ENCODE peak calls at places on chromosomes 16 and 17, in eight cellular contexts. I, H, N, V, B, Y, J and P are unnamed samples. For H3K9me3, the result is how much of the 10 kb centered on the place peaks cover.

GRCh38 chr17:50871898-50872297 is 5.7 kb upstream of the TOB1 start:
- DNase-seq in I (no peak), H (no peak), V (no peak), Y (no peak), J (no peak), B (no peak), N (peak), P (no peak)

GRCh38 chr16:47631131-47631530 is 170.0 kb downstream of the PHKB start:
- DNase-seq in I (no peak), N (no peak), B (no peak), Y (no peak), J (no peak), H (no peak), V (no peak), P (no peak)

GRCh38 chr17:74296548-74296936 is 22.5 kb downstream of the DNAI2 start:
- DNase-seq in B (peak), N (peak), J (no peak), Y (no peak), I (peak), H (no peak), V (no peak), P (peak)

GRCh38 chr17:32333187-32333586 is 8.8 kb downstream of the C17orf75 start:
- DNase-seq in V (peak), I (no peak), J (no peak), Y (no peak), N (no peak), B (no peak), H (no peak), P (no peak)

GRCh38 chr16:3656491-3657468 is 2.3 kb downstream of the DNASE1 start:
- DNase-seq in N (peak), J (no peak), I (no peak), B (peak), Y (no peak), V (no peak), H (peak), P (no peak)

GRCh38 chr16:22967696-22968095 is 153.7 kb downstream of the HS3ST2 start:
- DNase-seq in I (no peak), N (no peak), H (no peak), Y (no peak), V (no peak), J (no peak), B (no peak), P (no peak)

GRCh38 chr16:57009641-57010170 is 20.3 kb downstream of the NLRC5 start:
- DNase-seq in B (peak), Y (no peak), H (no peak), N (no peak), J (no peak), V (no peak), I (no peak), P (no peak)

GRCh38 chr16:66390346-66391108 is 24.0 kb downstream of the CDH5 start:
- DNase-seq in I (no peak), N (no peak), H (no peak), V (peak), Y (no peak), J (no peak), B (no peak), P (no peak)

GRCh38 chr17:78375401-78376079 is 2.9 kb upstream of the PGS1 start:
- DNase-seq in H (no peak), I (no peak), B (no peak), V (peak), J (no peak), N (peak), Y (no peak), P (no peak)

GRCh38 chr17:48560452-48560817 is 15.5 kb upstream of the HOXB2 start:
- DNase-seq in I (no peak), H (no peak), V (no peak), B (no peak), N (no peak), J (no peak), Y (no peak), P (no peak)

GRCh38 chr16:14263011-14263410 is 191.9 kb downstream of the MRTFB start:
- DNase-seq in V (no peak), Y (no peak), J (no peak), N (no peak), B (no peak), I (no peak), H (no peak), P (no peak)

GRCh38 chr17:37088459-37088858 is 139.7 kb downstream of the AATF start:
- DNase-seq in I (no peak), Y (no peak), B (no peak), N (no peak), H (no peak), J (no peak), V (no peak), P (no peak)

GRCh38 chr17:29042679-29043538 is at the start of gene PIPOX:
- DNase-seq in B (no peak), N (peak), H (no peak), V (no peak), J (no peak), Y (no peak), I (peak), P (no peak)

GRCh38 chr16:55257971-55258613 is 65.9 kb upstream of the IRX6 start:
- DNase-seq in H (peak), V (no peak), J (no peak), Y (no peak), B (peak), I (peak), N (peak), P (peak)

GRCh38 chr17:33142703-33143299 is 150.3 kb downstream of the ASIC2 start:
- DNase-seq in Y (no peak), J (no peak), I (peak), B (no peak), N (no peak), H (no peak), V (no peak), P (no peak)

GRCh38 chr16:8496364-8496763 is 93.9 kb downstream of the TMEM114 start:
- DNase-seq in N (no peak), V (no peak), Y (no peak), H (no peak), B (no peak), J (no peak), I (no peak), P (no peak)

GRCh38 chr16:8489580-8489979 is 100.7 kb downstream of the TMEM114 start:
- DNase-seq in J (no peak), Y (no peak), V (no peak), H (no peak), I (no peak), N (no peak), B (no peak), P (no peak)

GRCh38 chr16:8492690-8493089 is 97.6 kb downstream of the TMEM114 start:
- DNase-seq in Y (no peak), J (no peak), N (no peak), B (no peak), I (no peak), H (no peak), V (no peak), P (no peak)

GRCh38 chr16:8493885-8494487 is 96.3 kb downstream of the TMEM114 start:
- DNase-seq in Y (no peak), I (peak), H (no peak), V (no peak), B (no peak), N (no peak), J (no peak), P (no peak)
- TF ChIP-seq CTCF in Y (no peak), I (peak), H (no peak), V (no peak), B (no peak), N (peak), J (peak), P (no peak)

DNA sequence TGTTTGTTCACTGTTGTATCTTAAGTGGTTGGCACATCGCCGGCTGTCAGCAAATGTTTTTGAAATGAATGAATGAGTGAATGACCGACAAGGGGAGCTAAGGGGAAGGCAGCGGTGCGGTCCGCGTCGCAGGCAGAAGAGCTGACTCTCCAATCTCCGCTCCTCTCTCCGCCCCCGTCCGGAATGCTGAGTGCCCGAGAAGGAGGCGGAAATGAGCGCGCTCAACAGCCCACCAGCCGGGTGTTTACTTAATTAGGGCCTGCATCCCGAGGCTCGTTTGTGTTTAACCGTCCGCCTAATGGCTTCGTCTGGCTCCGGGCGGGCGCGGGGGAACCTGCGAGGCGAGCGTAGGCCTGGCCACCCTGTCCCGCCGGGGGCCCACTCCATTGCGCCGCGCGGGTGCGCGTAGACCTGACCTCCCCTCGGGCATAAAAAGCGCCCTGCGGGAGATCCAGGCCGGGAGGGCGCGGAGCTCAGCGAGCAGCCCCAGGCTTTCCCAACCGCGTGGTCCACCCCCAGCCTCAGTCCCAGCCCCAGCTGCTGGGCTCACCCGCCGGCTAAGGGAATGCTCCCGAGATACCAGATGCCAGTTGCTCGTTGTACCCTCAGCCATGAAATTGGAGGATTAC is 2.6 kb upstream of the CDH3 start:
- DNase-seq in J (no peak), V (no peak), N (no peak), Y (no peak), B (no peak), I (peak), H (no peak), P (no peak)
- H3K4me3 ChIP-seq in J (no peak), V (no peak), N (no peak), Y (no peak), B (no peak), I (peak), H (no peak), P (no peak)

GRCh38 chr17:27081002-27081638 is 212.8 kb upstream of the WSB1 start:
- DNase-seq in B (no peak), V (no peak), I (no peak), Y (no peak), H (no peak), N (no peak), J (no peak), P (no peak)

GRCh38 chr17:27078296-27078695 is 215.6 kb upstream of the WSB1 start:
- DNase-seq in N (no peak), H (no peak), V (no peak), B (no peak), J (no peak), Y (no peak), I (no peak), P (no peak)

GRCh38 chr17:27082023-27082774 is 211.7 kb upstream of the WSB1 start:
- DNase-seq in V (no peak), N (no peak), I (no peak), B (no peak), J (no peak), Y (no peak), H (no peak), P (no peak)

GRCh38 chr17:27076814-27077213 is 217.1 kb upstream of the WSB1 start:
- DNase-seq in H (no peak), B (no peak), Y (no peak), I (no peak), V (no peak), N (no peak), J (no peak), P (no peak)

GRCh38 chr17:27079660-27080059 is 214.3 kb upstream of the WSB1 start:
- DNase-seq in Y (no peak), V (no peak), H (no peak), N (no peak), J (no peak), I (no peak), B (no peak), P (no peak)
- H3K9me3 ChIP-seq in Y (under half), V (under half), H (under half), N (under half), J (under half), I (under half), B (under half), P (under half)

DNA sequence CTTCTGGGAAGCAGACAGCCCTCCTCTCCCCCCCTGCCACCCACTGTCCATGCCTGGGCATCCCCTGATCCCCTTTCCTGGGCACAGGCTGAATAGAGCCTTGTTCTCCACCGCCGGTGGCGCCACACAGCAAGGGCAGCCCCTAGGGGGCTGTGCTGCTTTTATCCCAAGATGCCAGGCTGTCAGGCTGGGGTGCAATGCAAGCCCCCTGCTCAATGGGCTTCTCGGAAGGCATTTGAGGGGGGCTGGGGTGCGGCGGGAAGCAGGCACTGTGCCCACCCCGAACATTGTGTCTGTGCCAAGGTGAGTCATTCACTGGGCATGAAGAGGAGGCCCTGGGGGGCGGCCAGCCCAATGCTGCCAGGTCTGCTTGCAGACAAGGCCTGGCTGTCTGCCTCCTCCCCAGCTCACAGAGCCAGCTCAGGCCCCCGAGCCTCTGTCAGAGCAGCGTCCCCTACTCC is 1.5 kb upstream of the GFAP start:
- DNase-seq in Y (no peak), N (peak), V (peak), B (peak), H (no peak), I (no peak), J (no peak), P (peak)
- TF ChIP-seq CTCF in Y (no peak), N (no peak), V (no peak), B (no peak), H (no peak), I (no peak), J (no peak), P (no peak)

DNA sequence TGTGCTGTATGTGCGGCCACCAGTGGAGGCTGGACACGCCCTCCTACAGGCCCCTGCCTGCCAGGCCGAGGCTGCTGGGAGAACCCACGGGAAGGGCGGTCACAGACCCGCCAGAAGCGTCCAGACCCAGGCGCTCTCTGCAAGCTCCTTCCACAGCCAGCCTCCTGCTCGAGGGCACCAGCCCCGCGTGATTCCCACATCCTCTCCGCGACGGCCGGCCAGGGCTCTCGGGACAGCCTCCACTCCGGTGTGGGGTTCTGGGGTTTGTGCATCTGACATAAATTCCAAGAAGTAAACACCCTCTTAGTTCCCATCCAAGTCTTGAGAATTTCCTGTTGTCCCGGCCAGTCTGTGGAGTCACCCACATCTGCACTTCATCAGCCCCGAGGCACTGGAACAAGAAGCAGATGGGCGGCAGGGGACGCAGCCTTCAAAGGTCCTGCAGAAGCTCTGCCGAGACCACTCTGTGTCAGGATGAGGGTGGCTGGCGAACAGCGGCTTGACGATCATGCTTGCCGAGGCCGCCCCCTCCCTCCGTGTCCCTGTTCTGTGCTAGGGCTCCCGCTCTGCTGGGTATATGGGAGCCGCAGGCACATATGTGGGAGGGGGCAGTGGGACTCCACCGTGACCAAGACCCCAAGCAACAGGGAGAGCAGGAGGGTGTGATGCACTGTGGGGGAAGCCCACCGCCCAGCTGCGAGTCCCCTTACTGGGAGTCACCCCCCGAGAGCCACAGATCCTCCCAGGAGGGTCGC is 2.4 kb upstream of the TMEM204 start:
- DNase-seq in J (no peak), N (peak), Y (no peak), V (peak), H (peak), B (peak), I (no peak), P (peak)
- H3K4me3 ChIP-seq in J (no peak), N (no peak), Y (no peak), V (no peak), H (no peak), B (peak), I (no peak), P (peak)

GRCh38 chr16:88289001-88289400 is 93.8 kb upstream of the ZNF469 start:
- DNase-seq in B (no peak), V (no peak), Y (no peak), N (no peak), J (no peak), I (no peak), H (no peak), P (no peak)

GRCh38 chr16:88286301-88286923 is 96.3 kb upstream of the ZNF469 start:
- DNase-seq in N (no peak), I (no peak), Y (no peak), J (no peak), H (peak), V (no peak), B (peak), P (peak)

GRCh38 chr16:88287219-88287618 is 95.5 kb upstream of the ZNF469 start:
- DNase-seq in V (no peak), Y (no peak), B (no peak), H (peak), J (no peak), I (no peak), N (no peak), P (peak)

GRCh38 chr16:88289549-88290344 is 93.0 kb upstream of the ZNF469 start:
- DNase-seq in B (no peak), J (no peak), I (no peak), V (no peak), N (no peak), H (no peak), Y (no peak), P (no peak)

GRCh38 chr16:88288303-88288702 is 94.5 kb upstream of the ZNF469 start:
- DNase-seq in Y (no peak), J (no peak), I (no peak), V (no peak), B (no peak), H (no peak), N (no peak), P (no peak)
- H3K9me3 ChIP-seq in Y (under half), J (under half), I (under half), V (under half), B (under half), H (under half), N (under half), P (under half)

DNA sequence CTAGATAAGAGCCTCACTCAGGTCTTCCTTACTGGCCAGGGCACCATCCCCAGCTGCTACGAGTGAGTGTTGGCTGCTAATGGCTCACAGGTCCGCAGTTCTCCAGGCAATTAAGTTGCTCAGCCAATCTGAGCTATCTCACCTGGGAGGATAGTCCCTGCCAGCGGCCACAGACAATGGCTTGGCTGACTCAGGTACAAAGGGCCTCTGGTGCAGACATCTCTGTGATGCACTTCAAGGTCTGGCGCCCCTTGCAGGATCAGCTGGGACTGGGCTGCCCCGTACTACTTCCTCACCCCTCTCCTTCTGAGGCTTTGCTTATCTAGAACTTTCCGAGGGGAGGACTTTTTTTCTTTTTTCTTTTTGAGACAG is 49.2 kb upstream of the EMP2 start:
- DNase-seq in Y (no peak), N (no peak), B (no peak), I (no peak), H (no peak), V (no peak), J (no peak), P (no peak)
- TF ChIP-seq CTCF in Y (no peak), N (no peak), B (no peak), I (no peak), H (no peak), V (no peak), J (no peak), P (no peak)

DNA sequence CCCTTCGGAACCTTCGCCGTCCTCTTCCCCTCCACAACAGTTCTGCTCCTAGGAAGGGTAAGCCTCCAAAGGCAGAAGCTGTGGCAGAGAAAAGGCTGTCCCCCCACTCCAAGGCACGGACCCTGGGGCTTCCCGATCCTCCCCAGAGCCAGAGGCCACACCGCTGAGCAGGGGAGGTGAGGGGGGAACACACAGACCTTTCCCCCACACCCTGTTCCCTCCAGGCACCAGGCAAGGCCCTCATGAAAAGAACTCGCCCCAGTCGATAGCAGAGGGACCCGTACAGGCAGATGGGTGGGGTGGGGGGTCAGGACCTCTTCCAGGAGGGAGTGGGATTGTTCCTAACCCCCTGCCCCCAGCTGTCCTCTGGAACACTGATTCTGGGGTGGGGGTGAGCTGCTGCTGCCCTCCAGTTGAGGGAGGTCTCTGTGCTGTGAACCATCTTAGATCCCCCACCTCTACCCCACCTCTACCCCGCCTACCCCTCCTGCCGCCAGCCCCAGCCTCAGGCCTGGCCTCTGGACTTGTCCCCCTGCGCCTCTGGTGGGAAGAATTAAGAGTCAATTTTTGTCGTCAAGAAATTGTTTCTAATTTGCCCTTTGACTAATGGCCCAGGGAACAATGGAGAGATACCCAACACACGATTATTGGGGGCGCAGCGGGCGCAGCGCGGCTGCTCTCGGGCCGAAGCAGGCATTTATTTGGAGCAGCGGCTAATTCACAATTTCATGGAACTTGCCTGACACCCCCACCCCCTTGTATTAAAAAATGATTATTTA is 4.6 kb upstream of the BAHCC1 start:
- DNase-seq in I (no peak), N (no peak), V (no peak), H (no peak), Y (no peak), B (no peak), J (no peak), P (no peak)
- H3K4me3 ChIP-seq in I (no peak), N (no peak), V (no peak), H (no peak), Y (no peak), B (no peak), J (no peak), P (no peak)

GRCh38 chr16:31920373-31920772 is 46.8 kb downstream of the ZNF267 start:
- DNase-seq in V (no peak), B (no peak), Y (no peak), I (no peak), N (no peak), J (no peak), H (no peak), P (no peak)
- H3K9me3 ChIP-seq in V (half or more), B (under half), Y (under half), I (under half), N (under half), J (half or more), H (half or more), P (half or more)

DNA sequence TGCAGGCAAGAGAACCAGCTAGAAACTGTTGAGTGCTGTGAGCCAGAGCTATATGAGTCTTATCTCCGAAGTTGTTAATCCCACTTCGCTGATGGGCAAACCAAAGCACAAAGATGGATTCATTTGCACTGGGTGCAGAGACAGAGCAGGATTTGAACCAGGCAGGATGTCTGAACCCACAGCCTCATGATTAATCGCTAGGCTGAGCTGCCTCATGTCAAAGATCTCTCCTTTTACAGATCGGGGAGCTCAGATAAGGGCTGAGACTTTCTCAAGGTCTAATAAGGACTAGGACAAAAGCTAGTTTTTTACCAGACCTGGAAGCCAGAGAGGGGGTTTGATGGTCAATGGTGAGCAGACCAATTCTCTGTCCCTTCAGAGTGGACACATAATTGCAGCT is 51.5 kb downstream of the GINS3 start:
- DNase-seq in I (no peak), Y (no peak), V (no peak), H (no peak), B (no peak), N (no peak), J (no peak), P (no peak)
- TF ChIP-seq CTCF in I (no peak), Y (no peak), V (no peak), H (no peak), B (no peak), N (no peak), J (no peak), P (no peak)